ENCODE peak calls at places on chromosomes 5 and 9, in five cellular contexts. C, B, O, J and M are unnamed samples.
A peak's percentile ranks its signal among the peaks of the same experiment; 100 is the strongest.

GRCh38 chr5:4720831-4721230 is 419.3 kb upstream of the ADAMTS16 start:
- DNase-seq in B (no peak), C (no peak), O (peak; percentile 13), J (no peak), M (peak; percentile 81)

GRCh38 chr9:91911681-91912080 is 38.3 kb downstream of the ROR2 start:
- DNase-seq in O (no peak), J (no peak), C (no peak), B (no peak), M (no peak)

GRCh38 chr5:105684799-105685198 is 1985.9 kb downstream of the EFNA5 start:
- DNase-seq in B (no peak), O (no peak), J (no peak), C (no peak), M (peak; percentile 25)

GRCh38 chr9:132054024-132054423 is 25.6 kb downstream of the MED27 start:
- DNase-seq in O (no peak), C (no peak), J (no peak), B (no peak), M (no peak)

GRCh38 chr5:36915653-36916052 is 39.1 kb downstream of the NIPBL start:
- DNase-seq in O (peak; percentile 54), C (no peak), B (no peak), J (no peak), M (peak; percentile 30)

GRCh38 chr9:129685220-129685932 is 19.9 kb downstream of the PRRX2 start:
- DNase-seq in O (peak; percentile 91), C (no peak), B (no peak), J (no peak), M (peak; percentile 41)

GRCh38 chr5:9479361-9479760 is 66.5 kb downstream of the SEMA5A start:
- DNase-seq in O (peak; percentile 89), J (no peak), B (no peak), C (no peak), M (peak; percentile 91)

GRCh38 chr9:129491486-129491855 is 129.4 kb downstream of the C9orf50 start:
- DNase-seq in C (no peak), J (no peak), O (no peak), B (peak; percentile 61), M (no peak)

GRCh38 chr9:137955586-137955985 is 78.0 kb downstream of the CACNA1B start:
- DNase-seq in O (no peak), C (no peak), J (no peak), B (no peak), M (no peak)

DNA sequence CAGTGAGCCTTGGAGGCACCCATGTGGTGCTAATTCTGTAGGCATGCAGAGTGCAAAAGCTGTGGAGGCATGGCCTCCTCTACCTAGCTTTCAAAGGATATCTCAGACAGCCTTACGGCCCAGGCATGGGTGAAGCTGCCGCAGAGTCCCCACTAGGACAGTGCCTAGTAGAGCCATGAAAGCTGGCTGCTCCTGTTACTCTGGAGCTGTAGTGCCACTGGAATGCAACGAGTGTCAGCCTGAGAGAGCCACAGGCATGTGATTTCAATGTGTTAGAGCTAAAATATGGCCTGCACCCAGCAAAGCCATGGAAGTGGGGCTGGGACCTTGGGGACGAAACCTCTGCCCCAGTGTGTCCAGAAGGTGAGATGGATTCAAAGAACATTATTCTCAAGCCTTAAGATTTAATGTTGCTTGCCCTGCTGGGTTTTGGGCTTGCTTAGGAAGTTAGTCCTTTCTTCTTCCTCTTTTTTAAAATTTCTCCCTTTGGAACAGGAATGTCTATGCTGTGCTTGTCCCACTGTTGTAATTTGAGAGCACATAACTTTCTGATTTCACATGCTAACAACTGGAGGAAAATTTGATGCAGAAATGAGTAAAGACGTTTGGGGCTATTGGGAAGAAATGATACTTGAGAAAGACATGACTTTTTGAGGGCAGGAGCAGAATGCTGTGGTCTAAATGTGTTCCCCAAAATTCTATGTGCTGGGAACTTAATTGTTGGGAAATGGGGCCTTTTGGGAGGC is 298.4 kb downstream of the PSAT1 start:
- DNase-seq in J (no peak), C (no peak), O (peak; percentile 44), B (no peak), M (peak; percentile 44)
- H2AFZ ChIP-seq in J (no peak overlapping the region), C (no peak overlapping the region), O (peak overlapping the region; percentile 40), B (no peak overlapping the region), M (no peak overlapping the region)

DNA sequence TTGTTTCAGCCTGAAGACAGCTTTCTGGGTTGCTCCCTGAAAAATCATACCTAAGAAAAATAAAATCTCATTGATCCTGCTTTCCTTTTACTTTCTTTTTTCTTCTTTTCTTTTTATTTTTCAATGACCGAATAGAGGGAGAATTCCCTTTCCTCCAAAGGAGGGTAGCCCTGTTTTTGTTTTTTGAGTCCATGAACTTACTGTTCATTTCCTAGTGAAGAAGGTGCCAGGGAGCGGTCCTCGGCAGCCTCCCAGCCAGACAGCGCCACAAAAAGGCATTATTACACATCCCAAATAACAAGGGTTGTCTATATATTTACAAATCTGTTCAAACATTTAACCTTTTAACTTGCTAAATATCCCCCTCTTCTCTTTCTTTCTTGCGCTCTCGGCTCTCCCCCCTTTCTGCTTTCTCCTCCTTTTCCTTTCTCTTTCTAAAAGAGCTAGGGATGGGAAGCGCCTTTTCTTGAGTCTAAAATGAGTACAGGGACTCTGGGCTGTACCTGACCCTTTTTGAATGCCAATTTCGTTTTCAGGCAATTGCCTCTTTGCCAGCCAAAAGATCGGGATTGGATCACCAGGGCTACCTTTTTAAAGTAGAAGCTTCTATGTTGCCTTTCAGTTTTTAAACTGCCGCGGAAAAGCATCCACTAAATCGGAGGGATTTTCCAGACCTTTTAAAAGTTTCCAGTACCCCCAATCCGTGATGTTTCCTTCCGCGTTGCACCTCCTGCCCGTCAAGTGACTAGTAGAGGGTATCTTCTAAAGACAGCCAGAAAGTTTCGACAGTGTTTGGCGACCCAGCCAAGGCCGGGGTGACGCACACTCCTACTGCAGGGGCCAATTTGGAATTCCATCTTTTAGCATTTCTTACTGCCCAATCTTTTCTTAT is 125.6 kb downstream of the TMEM161B start:
- DNase-seq in B (no peak), O (peak; percentile 43), C (no peak), J (no peak), M (peak; percentile 61)
- H3K4me3 ChIP-seq in B (no peak overlapping the region), O (peak overlapping the region; percentile 62), C (no peak overlapping the region), J (peak overlapping the region; percentile 62), M (peak overlapping the region; percentile 70)

GRCh38 chr5:115816226-115817042 is at the start of gene CDO1:
- DNase-seq in O (peak; percentile 76), B (peak; percentile 69), C (no peak), J (no peak), M (peak; percentile 71)
- H2AFZ ChIP-seq in O (peak within 1 kb of the TSS; percentile 93), B (peak within 1 kb of the TSS; percentile 80), C (no peak within 1 kb of the TSS), J (no peak within 1 kb of the TSS), M (peak within 1 kb of the TSS; percentile 95)

GRCh38 chr5:159345861-159346260 is 15.6 kb upstream of the IL12B start:
- DNase-seq in B (no peak), J (no peak), O (no peak), C (no peak), M (no peak)
- H3K4me3 ChIP-seq in B (no peak overlapping the region), J (no peak overlapping the region), O (no peak overlapping the region), C (no peak overlapping the region), M (no peak overlapping the region)